ENCODE peak calls at places on chromosomes 7 and 10, in five cellular contexts. O, Z, L, T and K are unnamed samples.

GRCh38 chr7:64558781-64559180 is 4.1 kb downstream of the ZNF680 start:
- DNase-seq in O (no peak), Z (no peak), L (no peak), T (no peak), K (no peak)

GRCh38 chr10:409403-410040 is 274.3 kb downstream of the ZMYND11 start:
- DNase-seq in O (no peak), Z (no peak), L (no peak), T (no peak), K (no peak)

GRCh38 chr10:63273575-63273974 is 140.4 kb downstream of the NRBF2 start:
- DNase-seq in O (no peak), Z (no peak), L (peak; percentile 44), T (peak; percentile 93), K (no peak)

GRCh38 chr10:22550732-22551131 is 163.6 kb downstream of the PIP4K2A start:
- DNase-seq in O (peak; percentile 38), Z (no peak), L (peak; percentile 53), T (peak; percentile 48), K (peak; percentile 13)

GRCh38 chr10:112797221-112797620 is 152.8 kb upstream of the TCF7L2 start:
- DNase-seq in O (no peak), Z (no peak), L (no peak), T (no peak), K (peak; percentile 1)

GRCh38 chr10:45044290-45044689 is 43.6 kb downstream of the ZNF22 start:
- DNase-seq in O (no peak), Z (no peak), L (no peak), T (no peak), K (no peak)

GRCh38 chr7:92813390-92814024 is 22.9 kb downstream of the CDK6 start:
- DNase-seq in O (no peak), Z (peak; percentile 12), L (peak; percentile 38), T (no peak), K (no peak)

GRCh38 chr10:52502237-52502636 is 188.2 kb downstream of the DKK1 start:
- DNase-seq in O (no peak), Z (no peak), L (no peak), T (no peak), K (no peak)

GRCh38 chr10:61284222-61284890 is 168.8 kb downstream of the TMEM26 start:
- DNase-seq in O (no peak), Z (peak; percentile 5), L (peak; percentile 57), T (peak; percentile 85), K (no peak)

GRCh38 chr10:29774475-29774874 is 139.7 kb upstream of the SVIL start:
- DNase-seq in O (no peak), Z (no peak), L (no peak), T (no peak), K (no peak)

GRCh38 chr10:95273393-95274312 is 17.1 kb downstream of the PDLIM1 start:
- DNase-seq in O (no peak), Z (no peak), L (no peak), T (no peak), K (no peak)

GRCh38 chr10:83667594-83667993 is 471.7 kb upstream of the GHITM start:
- DNase-seq in O (no peak), Z (no peak), L (no peak), T (no peak), K (no peak)

GRCh38 chr7:105821527-105821926 is 54.9 kb downstream of the ATXN7L1 start:
- DNase-seq in O (no peak), Z (no peak), L (no peak), T (no peak), K (no peak)

GRCh38 chr7:130430841-130431713 is 9.7 kb downstream of the CEP41 start:
- DNase-seq in O (peak; percentile 40), Z (no peak), L (peak; percentile 70), T (no peak), K (peak; percentile 68)

GRCh38 chr7:30845426-30846135 is 66.1 kb upstream of the AQP1 start:
- DNase-seq in O (peak; percentile 67), Z (no peak), L (no peak), T (no peak), K (no peak)

GRCh38 chr10:31515819-31516402 is 196.9 kb downstream of the ZEB1 start:
- DNase-seq in O (no peak), Z (no peak), L (no peak), T (no peak), K (no peak)

GRCh38 chr10:110852255-110852896 is 19.4 kb upstream of the PDCD4 start:
- DNase-seq in O (no peak), Z (no peak), L (no peak), T (no peak), K (no peak)

GRCh38 chr10:73992899-73993788 is 4.8 kb upstream of the VCL start:
- DNase-seq in O (no peak), Z (peak; percentile 33), L (peak; percentile 75), T (peak; percentile 20), K (no peak)

GRCh38 chr10:18968196-18968595 is 80.4 kb upstream of the MALRD1 start:
- DNase-seq in O (no peak), Z (no peak), L (no peak), T (no peak), K (no peak)

GRCh38 chr10:89515031-89515841 is 20.2 kb downstream of the SLC16A12 start:
- DNase-seq in O (peak; percentile 63), Z (no peak), L (no peak), T (no peak), K (no peak)

GRCh38 chr10:119177708-119178370 is 773 bp downstream of the PRDX3 start:
- DNase-seq in O (no peak), Z (no peak), L (no peak), T (no peak), K (no peak)

GRCh38 chr7:96075510-96076349 is 246.2 kb downstream of the SLC25A13 start:
- DNase-seq in O (peak; percentile 38), Z (peak; percentile 64), L (peak; percentile 46), T (peak; percentile 86), K (peak; percentile 93)

GRCh38 chr10:3265081-3265480 is 92.5 kb upstream of the PITRM1 start:
- DNase-seq in O (no peak), Z (no peak), L (no peak), T (no peak), K (no peak)

GRCh38 chr7:129775695-129776396 is 164.3 kb downstream of the NRF1 start:
- DNase-seq in O (no peak), Z (no peak), L (no peak), T (no peak), K (no peak)

GRCh38 chr10:71694567-71694968 is 25.0 kb downstream of the C10orf105 start:
- DNase-seq in O (no peak), Z (no peak), L (peak; percentile 97), T (peak; percentile 99), K (no peak)

GRCh38 chr10:17673517-17674051 is 29.6 kb downstream of the STAM start:
- DNase-seq in O (peak; percentile 89), Z (peak; percentile 27), L (peak; percentile 25), T (no peak), K (no peak)

GRCh38 chr7:91201731-91202130 is 62.5 kb upstream of the FZD1 start:
- DNase-seq in O (no peak), Z (no peak), L (no peak), T (no peak), K (peak; percentile 77)

GRCh38 chr7:44333971-44334733 is 8.8 kb upstream of the CAMK2B start:
- DNase-seq in O (no peak), Z (peak; percentile 69), L (peak; percentile 57), T (no peak), K (no peak)

GRCh38 chr7:17941171-17941490 is 837 bp upstream of the SNX13 start:
- DNase-seq in O (no peak), Z (no peak), L (no peak), T (no peak), K (peak; percentile 52)

GRCh38 chr10:132893090-132893489 is 49.3 kb downstream of the CFAP46 start:
- DNase-seq in O (no peak), Z (no peak), L (no peak), T (no peak), K (no peak)

GRCh38 chr7:927031-927671 is 27.3 kb downstream of the ADAP1 start:
- DNase-seq in O (no peak), Z (peak; percentile 70), L (peak; percentile 68), T (no peak), K (no peak)

GRCh38 chr7:128176696-128177095 is 64.4 kb upstream of the LEP start:
- DNase-seq in O (no peak), Z (no peak), L (no peak), T (no peak), K (no peak)

GRCh38 chr7:98922392-98923107 is 44.2 kb downstream of the TRRAP start:
- DNase-seq in O (no peak), Z (peak; percentile 11), L (no peak), T (no peak), K (peak; percentile 37)

GRCh38 chr7:1559626-1560590 is 3.9 kb upstream of the TMEM184A start:
- DNase-seq in O (no peak), Z (no peak), L (no peak), T (no peak), K (no peak)

GRCh38 chr7:32143271-32143670 is 73.1 kb upstream of the PDE1C start:
- DNase-seq in O (no peak), Z (no peak), L (no peak), T (no peak), K (no peak)

GRCh38 chr7:15607541-15608210 is 45.9 kb upstream of the AGMO start:
- DNase-seq in O (no peak), Z (no peak), L (no peak), T (no peak), K (no peak)